ENCODE peak calls at places on chromosomes 1 and 21, in four cellular contexts. R is ELF-1, Z is HTR-8/SVneo, G is NCI-H1092. S is an unnamed sample.

GRCh38 chr1:118116401-118116800 is 68.6 kb downstream of the SPAG17 start:
- DNase-seq in Z (no peak), R (no peak), G (no peak), S (no peak)

GRCh38 chr21:44557491-44558328 is 885 bp downstream of the KRTAP10-3 start:
- DNase-seq in G (no peak), Z (no peak), R (peak; percentile 34), S (no peak)

GRCh38 chr1:167344112-167344511 is 123.4 kb downstream of the POU2F1 start:
- DNase-seq in G (no peak), Z (no peak), R (no peak), S (no peak)

GRCh38 chr1:71796044-71796443 is 486.3 kb downstream of the NEGR1 start:
- DNase-seq in R (no peak), Z (no peak), G (no peak), S (no peak)

GRCh38 chr1:158398818-158399502 is at the start of gene OR10T2:
- DNase-seq in G (no peak), Z (no peak), R (no peak), S (no peak)

GRCh38 chr1:39205102-39205780 is 746 bp downstream of the MACF1 start:
- DNase-seq in Z (peak; percentile 24), R (peak; percentile 95), G (no peak), S (no peak)

GRCh38 chr1:46653405-46653853 is 14.7 kb downstream of the ATPAF1 start:
- DNase-seq in G (no peak), R (no peak), Z (no peak), S (no peak)

GRCh38 chr1:11985851-11986250 is 5.6 kb downstream of the MFN2 start:
- DNase-seq in G (no peak), Z (no peak), R (no peak), S (no peak)

GRCh38 chr1:208179850-208180416 is 64.3 kb downstream of the PLXNA2 start:
- DNase-seq in R (peak; percentile 93), Z (no peak), G (no peak), S (no peak)

GRCh38 chr1:100184536-100184935 is 6.5 kb upstream of the LRRC39 start:
- DNase-seq in R (no peak), G (no peak), Z (no peak), S (no peak)

GRCh38 chr1:222657899-222658298 is 40.0 kb downstream of the MIA3 start:
- DNase-seq in Z (no peak), R (no peak), G (no peak), S (no peak)

GRCh38 chr1:7587726-7588456 is 183.2 kb upstream of the VAMP3 start:
- DNase-seq in Z (no peak), G (no peak), R (no peak), S (no peak)

GRCh38 chr1:156748670-156749428 is 2.6 kb downstream of the HDGF start:
- DNase-seq in Z (no peak), R (peak; percentile 36), G (no peak), S (no peak)

GRCh38 chr21:45324430-45325205 is 36.9 kb upstream of the POFUT2 start:
- DNase-seq in Z (no peak), R (peak; percentile 47), G (no peak), S (no peak)

GRCh38 chr1:159009704-159010361 is at the start of gene IFI16:
- DNase-seq in G (no peak), R (peak; percentile 25), Z (peak; percentile 59), S (no peak)

GRCh38 chr1:183185941-183186490 is at the start of gene LAMC2:
- DNase-seq in G (no peak), R (peak; percentile 92), Z (no peak), S (peak; percentile 29)

GRCh38 chr1:45499415-45499769 is 481 bp downstream of the CCDC163 start:
- DNase-seq in G (no peak), R (no peak), Z (peak; percentile 18), S (no peak)

GRCh38 chr1:23843644-23844043 is 18.4 kb upstream of the HMGCL start:
- DNase-seq in G (no peak), Z (no peak), R (no peak), S (no peak)

GRCh38 chr1:40740039-40740991 is 43.3 kb upstream of the KCNQ4 start:
- DNase-seq in Z (no peak), G (no peak), R (no peak), S (no peak)

GRCh38 chr1:114564141-114564540 is 17.3 kb downstream of the BCAS2 start:
- DNase-seq in G (no peak), R (no peak), Z (no peak), S (no peak)

GRCh38 chr1:113783254-113784103 is 24.2 kb upstream of the PHTF1 start:
- DNase-seq in G (no peak), R (no peak), Z (no peak), S (no peak)

GRCh38 chr1:75472971-75473603 is 137.8 kb downstream of the SLC44A5 start:
- DNase-seq in R (no peak), Z (no peak), G (no peak), S (no peak)

GRCh38 chr1:203858055-203858454 is 3.3 kb upstream of the SNRPE start:
- DNase-seq in G (no peak), Z (peak; percentile 30), R (no peak), S (no peak)

GRCh38 chr21:28538987-28539622 is 453.6 kb downstream of the LTN1 start:
- DNase-seq in Z (no peak), G (no peak), R (no peak), S (no peak)

GRCh38 chr1:37387854-37388253 is 86.5 kb upstream of the ZC3H12A start:
- DNase-seq in R (no peak), Z (no peak), G (no peak), S (no peak)

GRCh38 chr1:38814444-38814983 is 45.1 kb downstream of the RRAGC start:
- DNase-seq in R (no peak), G (no peak), Z (no peak), S (no peak)

GRCh38 chr1:155932085-155932484 is 2.1 kb downstream of the KHDC4 start:
- DNase-seq in Z (no peak), G (no peak), R (no peak), S (no peak)

GRCh38 chr21:37564924-37565529 is 198.5 kb downstream of the DYRK1A start:
- DNase-seq in Z (no peak), G (peak; percentile 22), R (peak; percentile 74), S (peak; percentile 27)

GRCh38 chr1:183730107-183730724 is 74.7 kb upstream of the RGL1 start:
- DNase-seq in Z (no peak), G (no peak), R (no peak), S (no peak)

GRCh38 chr1:200671235-200671786 is 1.6 kb upstream of the DDX59 start:
- DNase-seq in Z (no peak), G (no peak), R (no peak), S (no peak)

GRCh38 chr1:212431656-212432055 is 1.1 kb upstream of the NENF start:
- DNase-seq in Z (no peak), R (peak; percentile 24), G (no peak), S (no peak)

GRCh38 chr1:50724626-50725286 is 235.3 kb downstream of the FAF1 start:
- DNase-seq in R (no peak), Z (no peak), G (no peak), S (no peak)

GRCh38 chr1:228969968-228970800 is 234.9 kb downstream of the RHOU start:
- DNase-seq in Z (no peak), G (no peak), R (no peak), S (no peak)

S was measured in COR-L47.